ENCODE peak calls at places on chromosomes 16 and 17, in five cellular contexts. T, Y, F, O and U are unnamed samples.

GRCh38 chr17:83151056-83151441 is 71.6 kb downstream of the METRNL start:
- DNase-seq in T (no peak), Y (no peak), F (no peak), O (no peak), U (no peak)

GRCh38 chr17:63930951-63931575 is 1.1 kb downstream of the CD79B start:
- DNase-seq in T (peak), Y (peak), F (peak), O (peak), U (no peak)

GRCh38 chr17:77311371-77311981 is 170.7 kb downstream of the SEC14L1 start:
- DNase-seq in T (no peak), Y (no peak), F (no peak), O (no peak), U (no peak)

GRCh38 chr17:56982312-56982711 is 4.4 kb downstream of the SCPEP1 start:
- DNase-seq in T (no peak), Y (peak), F (no peak), O (no peak), U (no peak)

GRCh38 chr16:56767018-56767417 is 37.1 kb downstream of the NUP93 start:
- DNase-seq in T (no peak), Y (no peak), F (no peak), O (no peak), U (no peak)

GRCh38 chr17:81403040-81403467 is 7.8 kb downstream of the BAHCC1 start:
- DNase-seq in T (no peak), Y (no peak), F (no peak), O (no peak), U (no peak)

GRCh38 chr17:47615766-47616424 is 33.8 kb upstream of the KPNB1 start:
- DNase-seq in T (no peak), Y (no peak), F (no peak), O (no peak), U (no peak)

GRCh38 chr17:78965369-78965982 is 14.2 kb downstream of the LGALS3BP start:
- DNase-seq in T (no peak), Y (no peak), F (no peak), O (no peak), U (no peak)

GRCh38 chr16:19685176-19685575 is 32.9 kb downstream of the KNOP1 start:
- DNase-seq in T (no peak), Y (no peak), F (no peak), O (no peak), U (no peak)

GRCh38 chr17:75549246-75550138 is 24.0 kb downstream of the LLGL2 start:
- DNase-seq in T (no peak), Y (peak), F (peak), O (no peak), U (no peak)

GRCh38 chr16:50478021-50478772 is 70.0 kb upstream of the NKD1 start:
- DNase-seq in T (no peak), Y (no peak), F (no peak), O (no peak), U (no peak)

GRCh38 chr17:18187816-18188761 is 4.5 kb downstream of the ALKBH5 start:
- DNase-seq in T (no peak), Y (no peak), F (no peak), O (no peak), U (no peak)

GRCh38 chr17:18194394-18194793 is 10.8 kb downstream of the ALKBH5 start:
- DNase-seq in T (no peak), Y (no peak), F (no peak), O (no peak), U (no peak)

GRCh38 chr17:18191967-18192366 is 8.3 kb downstream of the ALKBH5 start:
- DNase-seq in T (no peak), Y (no peak), F (no peak), O (no peak), U (no peak)

GRCh38 chr17:18190629-18191028 is 7.0 kb downstream of the ALKBH5 start:
- DNase-seq in T (no peak), Y (no peak), F (no peak), O (no peak), U (no peak)

DNA sequence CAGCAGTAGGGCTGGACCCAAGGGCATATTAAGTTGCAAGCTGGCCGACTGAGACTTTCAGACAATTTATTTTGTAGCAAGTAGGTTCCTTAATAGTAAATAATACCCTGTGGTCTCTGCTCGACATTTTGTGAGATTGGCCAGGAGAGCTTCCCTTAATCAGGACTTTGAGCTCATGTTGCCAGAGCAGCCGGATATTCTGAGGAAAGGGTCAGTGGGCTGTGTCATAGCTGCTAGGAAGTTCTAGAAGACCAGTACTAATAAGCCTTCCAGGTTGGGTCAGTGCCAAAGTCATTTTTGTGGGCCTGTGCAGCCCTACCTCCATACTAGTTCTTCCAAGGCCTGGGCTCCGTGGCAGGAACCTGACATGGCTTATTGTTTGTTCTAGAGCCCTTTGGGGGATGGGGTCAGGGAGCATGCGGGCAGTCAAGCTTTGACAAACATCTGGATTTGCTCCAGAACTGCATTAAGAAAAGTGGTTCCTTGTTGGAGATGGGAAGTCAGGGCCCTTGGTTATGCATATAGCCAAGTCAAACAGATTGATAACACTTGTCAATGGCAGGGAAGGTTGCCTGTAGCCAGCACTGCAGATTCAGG is 7.5 kb downstream of the ALKBH5 start:
- DNase-seq in T (peak), Y (no peak), F (peak), O (no peak), U (no peak)
- H3K4me3 ChIP-seq in T (peak), Y (no peak), F (no peak), O (no peak), U (peak)

DNA sequence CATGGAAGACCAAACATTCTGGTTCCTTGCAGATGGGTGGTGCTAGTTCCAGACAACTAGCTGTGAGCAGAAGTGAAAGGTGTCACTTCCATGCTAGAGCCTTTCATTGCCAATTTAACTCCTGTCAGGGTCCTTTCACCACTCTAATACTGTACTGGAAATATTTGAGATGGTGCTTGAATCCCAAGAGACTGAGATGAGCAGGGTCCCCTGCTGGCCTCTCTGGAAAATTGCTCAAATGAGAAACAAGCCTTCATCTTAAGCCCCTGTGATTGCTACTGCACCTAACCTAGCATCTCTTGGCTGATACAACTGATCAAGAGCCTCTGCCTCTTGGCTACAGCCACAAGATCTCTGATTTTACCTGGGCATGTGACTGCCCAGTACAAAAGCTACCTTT is 7.4 kb upstream of the VAC14 start:
- DNase-seq in T (no peak), Y (no peak), F (no peak), O (no peak), U (no peak)
- TF ChIP-seq CTCF in T (no peak), Y (no peak), F (no peak), O (no peak), U (no peak)

DNA sequence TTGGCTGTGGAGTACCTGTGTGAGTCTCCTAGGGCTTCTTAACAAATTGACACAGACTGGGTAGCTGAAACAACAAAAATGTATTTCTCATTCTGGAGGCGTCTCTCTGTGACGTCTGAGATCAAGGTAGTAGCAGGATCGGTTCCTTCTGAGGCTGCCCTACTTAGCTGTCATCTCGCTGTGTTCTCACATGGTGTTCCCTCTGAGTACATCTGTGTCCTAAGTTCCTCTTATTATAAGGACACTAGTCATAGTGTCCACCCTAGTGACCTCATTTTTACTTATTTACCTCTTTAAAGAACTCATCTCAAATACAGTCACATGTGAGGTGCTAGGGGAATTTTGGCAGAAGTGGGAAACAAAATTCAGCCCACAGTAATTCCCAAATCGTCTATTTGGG is 529.1 kb downstream of the NPIPA7 start:
- DNase-seq in T (no peak), Y (no peak), F (no peak), O (no peak), U (no peak)
- TF ChIP-seq POLR2A in T (no peak), Y (no peak), F (no peak), O (no peak), U (no peak)

GRCh38 chr16:4846503-4846900 is 586 bp downstream of the GLYR1 start:
- DNase-seq in T (no peak), Y (peak), F (peak), O (no peak), U (no peak)
- H3K4me3 ChIP-seq in T (peak), Y (peak), F (peak), O (peak), U (peak)

GRCh38 chr16:72464052-72464451 is 292.1 kb upstream of the PMFBP1 start:
- DNase-seq in T (no peak), Y (no peak), F (no peak), O (no peak), U (no peak)
- TF ChIP-seq CTCF in T (no peak), Y (no peak), F (no peak), O (no peak), U (no peak)

GRCh38 chr16:89369266-89369895 is 121.0 kb downstream of the ANKRD11 start:
- DNase-seq in T (no peak), Y (no peak), F (no peak), O (no peak), U (no peak)
- TF ChIP-seq POLR2A in T (no peak), Y (no peak), F (no peak), O (no peak), U (no peak)

GRCh38 chr17:8190506-8190905 is 526 bp upstream of the BORCS6 start:
- DNase-seq in T (no peak), Y (no peak), F (no peak), O (no peak), U (no peak)
- H3K4me3 ChIP-seq in T (peak), Y (peak), F (no peak), O (no peak), U (no peak)

GRCh38 chr17:50135316-50136095 is 5.5 kb upstream of the SAMD14 start:
- DNase-seq in T (no peak), Y (no peak), F (no peak), O (no peak), U (no peak)

GRCh38 chr17:50133769-50134099 is 3.8 kb upstream of the SAMD14 start:
- DNase-seq in T (no peak), Y (no peak), F (no peak), O (no peak), U (no peak)

GRCh38 chr17:50133028-50133768 is 3.2 kb upstream of the SAMD14 start:
- DNase-seq in T (no peak), Y (no peak), F (no peak), O (no peak), U (no peak)

GRCh38 chr17:50136096-50136687 is 6.2 kb upstream of the SAMD14 start:
- DNase-seq in T (no peak), Y (no peak), F (no peak), O (no peak), U (no peak)

DNA sequence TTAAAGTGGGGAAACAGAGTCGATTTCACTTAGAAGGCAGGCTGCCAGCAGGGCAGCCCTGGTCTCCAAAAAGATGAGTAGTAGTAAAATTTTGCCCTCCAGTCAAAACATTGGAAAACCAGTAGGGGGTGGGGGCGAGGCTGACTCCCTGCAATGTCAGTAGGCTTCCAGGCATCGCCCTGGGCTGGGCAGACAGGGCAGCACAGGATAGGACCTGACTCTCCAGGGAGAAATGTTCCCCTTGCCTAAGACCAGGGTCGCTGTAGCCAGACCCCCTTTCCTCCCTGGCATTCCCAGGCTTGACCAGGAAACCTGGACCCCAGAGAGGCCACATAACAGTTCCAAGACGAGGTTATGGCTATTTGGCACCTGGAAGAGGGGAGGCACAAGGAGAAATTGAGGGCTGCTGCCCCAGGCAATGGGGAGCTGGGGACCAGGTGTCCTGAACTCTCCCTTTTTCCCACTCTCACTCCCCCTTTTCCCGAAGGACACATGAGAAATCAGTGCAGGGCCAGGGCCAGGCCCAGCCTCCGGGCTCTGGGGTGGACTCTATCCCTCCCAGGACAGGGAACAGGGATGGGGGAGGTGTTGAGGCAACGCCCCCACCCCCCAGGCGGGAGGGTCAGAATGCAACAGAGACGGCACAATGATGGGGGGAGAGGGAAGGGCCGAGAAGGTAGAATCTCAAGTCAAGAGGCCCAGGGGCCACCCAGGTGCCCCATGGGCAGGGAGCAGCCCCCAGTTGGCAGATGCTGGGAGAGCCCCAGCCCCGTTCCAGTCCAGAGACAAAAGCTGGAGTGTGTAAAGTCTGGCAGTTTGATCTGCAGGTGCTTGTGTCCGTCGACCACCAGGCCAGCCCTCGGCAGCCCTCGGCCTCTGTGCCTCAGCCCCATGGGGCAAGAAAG is 4.5 kb upstream of the SAMD14 start:
- DNase-seq in T (no peak), Y (no peak), F (no peak), O (no peak), U (no peak)
- TF ChIP-seq CTCF in T (no peak), Y (no peak), F (no peak), O (no peak), U (no peak)

GRCh38 chr16:74991593-74992403 is 6.9 kb upstream of the WDR59 start:
- DNase-seq in T (no peak), Y (no peak), F (peak), O (no peak), U (no peak)
- TF ChIP-seq POLR2A in T (no peak), Y (no peak), F (no peak), O (no peak), U (no peak)

GRCh38 chr16:23131841-23132576 is 17.2 kb downstream of the USP31 start:
- DNase-seq in T (no peak), Y (no peak), F (no peak), O (no peak), U (no peak)
- H3K4me3 ChIP-seq in T (peak), Y (peak), F (no peak), O (no peak), U (no peak)